ENCODE peak calls at places on chromosomes 13 and 19, in seven cellular contexts. O is lower lobe of right lung; T is HS-27A; J is stimulated activated CD8-positive, alpha-beta memory T cell treated with anti-CD3 and anti-CD28 coated beads, Interleukin-15, amount 100 ng/mL, for 24 hours; D is midbrain; P is astrocyte of the spinal cord; K is breast epithelium. W is an unnamed sample.
A peak's percentile ranks its signal among the peaks of the same experiment; 100 is the strongest.

GRCh38 chr13:111404746-111405145 is 84.3 kb downstream of the TEX29 start:
- DNase-seq in P (no peak), K (no peak), J (no peak), O (no peak), D (no peak), T (no peak), W (no peak)

GRCh38 chr13:97386832-97387486 is 47.0 kb upstream of the RAP2A start:
- DNase-seq in T (no peak), D (peak; percentile 39), O (peak; percentile 69), K (no peak), P (no peak), J (no peak), W (no peak)

GRCh38 chr19:43798546-43799409 is 3.5 kb downstream of the LYPD5 start:
- DNase-seq in O (peak; percentile 71), J (no peak), K (peak; percentile 71), T (no peak), D (no peak), P (no peak), W (peak; percentile 50)

GRCh38 chr19:16449330-16449961 is 22.3 kb downstream of the EPS15L1 start:
- DNase-seq in P (no peak), K (no peak), D (no peak), T (no peak), J (no peak), O (no peak), W (peak; percentile 26)

GRCh38 chr19:32800191-32800590 is 69.4 kb downstream of the SLC7A9 start:
- DNase-seq in O (no peak), K (no peak), T (no peak), D (no peak), P (no peak), J (no peak), W (no peak)

GRCh38 chr19:11375143-11375948 is 880 bp downstream of the SWSAP1 start:
- DNase-seq in P (no peak), O (peak; percentile 81), K (no peak), J (no peak), T (no peak), D (no peak), W (no peak)

GRCh38 chr13:28246891-28247290 is 108.5 kb downstream of the PAN3 start:
- DNase-seq in K (no peak), J (no peak), D (no peak), T (no peak), O (no peak), P (no peak), W (peak; percentile 28)

GRCh38 chr19:40256511-40256910 is 28.6 kb downstream of the AKT2 start:
- DNase-seq in D (no peak), O (no peak), T (no peak), P (no peak), J (no peak), K (no peak), W (no peak)

GRCh38 chr19:24033962-24034342 is 53.0 kb upstream of the ZNF254 start:
- DNase-seq in K (peak; percentile 58), P (peak; percentile 74), O (peak; percentile 72), T (peak; percentile 29), J (peak; percentile 1), D (peak; percentile 53), W (peak; percentile 75)

GRCh38 chr13:99339230-99339721 is 32.1 kb upstream of the GPR183 start:
- DNase-seq in D (no peak), O (no peak), T (no peak), J (no peak), P (no peak), K (no peak), W (no peak)

GRCh38 chr13:99374994-99375805 is 68.0 kb upstream of the GPR183 start:
- DNase-seq in J (no peak), D (no peak), P (no peak), K (no peak), T (no peak), O (peak; percentile 62), W (no peak)

GRCh38 chr13:113904411-113904810 is 40.5 kb upstream of the GAS6 start:
- DNase-seq in O (no peak), J (no peak), D (peak; percentile 56), T (no peak), P (no peak), K (peak; percentile 42), W (peak; percentile 58)

GRCh38 chr13:111901301-111901905 is 165.5 kb upstream of the SOX1 start:
- DNase-seq in P (no peak), K (no peak), D (no peak), T (no peak), O (no peak), J (no peak), W (no peak)

GRCh38 chr13:32849369-32849768 is 166.9 kb upstream of the KL start:
- DNase-seq in K (no peak), D (no peak), J (no peak), O (no peak), P (no peak), T (no peak), W (no peak)

GRCh38 chr13:79779761-79780160 is 298.8 kb downstream of the NDFIP2 start:
- DNase-seq in J (no peak), P (peak; percentile 47), T (no peak), K (no peak), O (peak; percentile 48), D (no peak), W (peak; percentile 49)

GRCh38 chr13:73691891-73692290 is 442.3 kb downstream of the KLF12 start:
- DNase-seq in K (no peak), D (no peak), J (no peak), P (no peak), O (no peak), T (no peak), W (no peak)

GRCh38 chr13:100269837-100270236 is 180.9 kb downstream of the PCCA start:
- DNase-seq in P (peak; percentile 83), K (no peak), T (no peak), J (no peak), O (peak; percentile 77), D (peak; percentile 56), W (peak; percentile 70)

GRCh38 chr19:56966225-56966696 is 125.7 kb upstream of the PEG3 start:
- DNase-seq in T (no peak), K (no peak), D (no peak), O (no peak), P (no peak), J (no peak), W (no peak)

GRCh38 chr19:711224-711623 is 2.5 kb downstream of the PALM start:
- DNase-seq in K (no peak), T (no peak), P (no peak), D (no peak), J (no peak), O (no peak), W (no peak)

GRCh38 chr19:37953125-37953524 is 46.1 kb downstream of the SIPA1L3 start:
- DNase-seq in K (no peak), P (peak; percentile 19), J (no peak), T (no peak), D (no peak), O (no peak), W (peak; percentile 60)

GRCh38 chr19:49057636-49058234 is at the start of gene CGB7:
- DNase-seq in T (no peak), P (peak; percentile 59), O (peak; percentile 84), K (no peak), D (no peak), J (no peak), W (peak; percentile 85)

GRCh38 chr19:38649305-38650179 is 2.1 kb downstream of the ACTN4 start:
- DNase-seq in T (no peak), K (peak; percentile 58), P (no peak), J (no peak), O (peak; percentile 63), D (no peak), W (peak; percentile 59)

GRCh38 chr13:75541287-75541686 is 3.6 kb upstream of the COMMD6 start:
- DNase-seq in K (no peak), J (no peak), O (no peak), T (no peak), D (peak; percentile 11), P (no peak), W (no peak)

GRCh38 chr19:49097453-49098288 is 12.4 kb downstream of the SNRNP70 start:
- DNase-seq in K (peak; percentile 87), D (peak; percentile 69), P (peak; percentile 70), T (peak; percentile 50), J (peak; percentile 40), O (peak; percentile 68), W (peak; percentile 87)

GRCh38 chr19:7748756-7749155 is 1.4 kb upstream of the CD209 start:
- DNase-seq in P (no peak), D (no peak), T (no peak), O (no peak), K (peak; percentile 25), J (no peak), W (no peak)

GRCh38 chr13:35855531-35856019 is 275.6 kb downstream of the DCLK1 start:
- DNase-seq in J (no peak), T (no peak), P (no peak), O (no peak), D (no peak), K (no peak), W (peak; percentile 50)

GRCh38 chr19:48400018-48400742 is 6.7 kb downstream of the GRIN2D start:
- DNase-seq in D (no peak), P (peak; percentile 81), K (no peak), J (no peak), O (peak; percentile 62), T (no peak), W (peak; percentile 59)

GRCh38 chr13:39402221-39402620 is 200.8 kb downstream of the LHFPL6 start:
- DNase-seq in O (no peak), P (no peak), T (no peak), J (no peak), D (no peak), K (no peak), W (no peak)

GRCh38 chr19:49881672-49882394 is 4.3 kb downstream of the TBC1D17 start:
- DNase-seq in K (no peak), P (no peak), T (no peak), O (no peak), J (no peak), D (no peak), W (no peak)